ENCODE peak calls at places on chromosomes 4 and X, in ten cellular contexts. One of them, this sample, is unnamed.
A peak's percentile ranks its signal among the peaks of the same experiment; 100 is the strongest.

GRCh38 chr4:10007772-10008171 is 13.5 kb downstream of the SLC2A9 start:
- DNase-seq in CD8-positive, alpha-beta T cell: no peak
- DNase-seq in transverse colon: no peak
- DNase-seq in prostate gland: no peak
- DNase-seq in DND-41: no peak
- DNase-seq in stomach: no peak
- DNase-seq in colonic mucosa: no peak
- DNase-seq in endothelial cell of umbilical vein: no peak
- DNase-seq in right lobe of liver: no peak
- DNase-seq in lower lobe of right lung: no peak
- DNase-seq in this sample: no peak

GRCh38 chrX:13203281-13203680 is 116.6 kb downstream of the ATXN3L start:
- DNase-seq in stomach: no peak
- DNase-seq in CD8-positive, alpha-beta T cell: no peak
- DNase-seq in transverse colon: no peak
- DNase-seq in colonic mucosa: no peak
- DNase-seq in right lobe of liver: no peak
- DNase-seq in DND-41: no peak
- DNase-seq in endothelial cell of umbilical vein: peak; percentile 49
- DNase-seq in prostate gland: no peak
- DNase-seq in lower lobe of right lung: no peak
- DNase-seq in this sample: no peak

GRCh38 chr4:1201851-1202525 is 29.6 kb upstream of the SPON2 start:
- DNase-seq in stomach: peak; percentile 73
- DNase-seq in DND-41: peak; percentile 89
- DNase-seq in CD8-positive, alpha-beta T cell: peak; percentile 66
- DNase-seq in right lobe of liver: peak; percentile 57
- DNase-seq in transverse colon: peak; percentile 83
- DNase-seq in endothelial cell of umbilical vein: no peak
- DNase-seq in colonic mucosa: peak; percentile 53
- DNase-seq in lower lobe of right lung: peak; percentile 68
- DNase-seq in prostate gland: no peak
- DNase-seq in this sample: peak; percentile 67

GRCh38 chr4:64465263-64465662 is 56.0 kb upstream of the TECRL start:
- DNase-seq in prostate gland: peak; percentile 52
- DNase-seq in colonic mucosa: no peak
- DNase-seq in lower lobe of right lung: no peak
- DNase-seq in DND-41: no peak
- DNase-seq in stomach: no peak
- DNase-seq in CD8-positive, alpha-beta T cell: no peak
- DNase-seq in transverse colon: no peak
- DNase-seq in endothelial cell of umbilical vein: peak; percentile 1
- DNase-seq in right lobe of liver: no peak
- DNase-seq in this sample: no peak

GRCh38 chr4:151934766-151935165 is 174.0 kb upstream of the GATB start:
- DNase-seq in right lobe of liver: no peak
- DNase-seq in prostate gland: no peak
- DNase-seq in endothelial cell of umbilical vein: no peak
- DNase-seq in lower lobe of right lung: no peak
- DNase-seq in CD8-positive, alpha-beta T cell: no peak
- DNase-seq in DND-41: no peak
- DNase-seq in colonic mucosa: no peak
- DNase-seq in transverse colon: no peak
- DNase-seq in stomach: no peak
- DNase-seq in this sample: no peak

GRCh38 chr4:112086036-112086434 is 59.2 kb upstream of the FAM241A start:
- DNase-seq in right lobe of liver: no peak
- DNase-seq in transverse colon: no peak
- DNase-seq in prostate gland: no peak
- DNase-seq in endothelial cell of umbilical vein: peak; percentile 9
- DNase-seq in DND-41: no peak
- DNase-seq in lower lobe of right lung: no peak
- DNase-seq in CD8-positive, alpha-beta T cell: no peak
- DNase-seq in stomach: no peak
- DNase-seq in colonic mucosa: no peak
- DNase-seq in this sample: no peak

GRCh38 chr4:76177709-76178108 is 29.5 kb upstream of the NUP54 start:
- DNase-seq in DND-41: no peak
- DNase-seq in colonic mucosa: no peak
- DNase-seq in prostate gland: no peak
- DNase-seq in lower lobe of right lung: no peak
- DNase-seq in right lobe of liver: no peak
- DNase-seq in endothelial cell of umbilical vein: no peak
- DNase-seq in stomach: no peak
- DNase-seq in CD8-positive, alpha-beta T cell: no peak
- DNase-seq in transverse colon: no peak
- DNase-seq in this sample: no peak

GRCh38 chr4:159175165-159175988 is 72.5 kb downstream of the RAPGEF2 start:
- DNase-seq in endothelial cell of umbilical vein: peak; percentile 93
- DNase-seq in lower lobe of right lung: peak; percentile 51
- DNase-seq in colonic mucosa: peak; percentile 70
- DNase-seq in CD8-positive, alpha-beta T cell: peak; percentile 5
- DNase-seq in prostate gland: peak; percentile 73
- DNase-seq in right lobe of liver: peak; percentile 46
- DNase-seq in DND-41: peak; percentile 59
- DNase-seq in transverse colon: peak; percentile 62
- DNase-seq in stomach: peak; percentile 53
- DNase-seq in this sample: no peak

GRCh38 chrX:72124540-72125201 is 7.0 kb downstream of the RTL5 start:
- DNase-seq in transverse colon: no peak
- DNase-seq in lower lobe of right lung: no peak
- DNase-seq in stomach: no peak
- DNase-seq in right lobe of liver: no peak
- DNase-seq in DND-41: no peak
- DNase-seq in colonic mucosa: no peak
- DNase-seq in endothelial cell of umbilical vein: no peak
- DNase-seq in prostate gland: no peak
- DNase-seq in CD8-positive, alpha-beta T cell: no peak
- DNase-seq in this sample: no peak

GRCh38 chrX:72126539-72127140 is 5.1 kb downstream of the RTL5 start:
- DNase-seq in lower lobe of right lung: peak; percentile 79
- DNase-seq in endothelial cell of umbilical vein: peak; percentile 86
- DNase-seq in DND-41: peak; percentile 72
- DNase-seq in prostate gland: peak; percentile 77
- DNase-seq in CD8-positive, alpha-beta T cell: peak; percentile 64
- DNase-seq in stomach: peak; percentile 88
- DNase-seq in colonic mucosa: peak; percentile 88
- DNase-seq in right lobe of liver: peak; percentile 85
- DNase-seq in transverse colon: peak; percentile 87
- DNase-seq in this sample: peak; percentile 84

GRCh38 chrX:72127332-72127731 is 4.4 kb downstream of the RTL5 start:
- DNase-seq in right lobe of liver: no peak
- DNase-seq in prostate gland: no peak
- DNase-seq in colonic mucosa: no peak
- DNase-seq in stomach: no peak
- DNase-seq in DND-41: no peak
- DNase-seq in transverse colon: no peak
- DNase-seq in lower lobe of right lung: no peak
- DNase-seq in endothelial cell of umbilical vein: peak; percentile 16
- DNase-seq in CD8-positive, alpha-beta T cell: no peak
- DNase-seq in this sample: no peak

GRCh38 chrX:72126048-72126415 is 5.7 kb downstream of the RTL5 start:
- DNase-seq in transverse colon: no peak
- DNase-seq in lower lobe of right lung: no peak
- DNase-seq in endothelial cell of umbilical vein: peak; percentile 44
- DNase-seq in CD8-positive, alpha-beta T cell: no peak
- DNase-seq in right lobe of liver: no peak
- DNase-seq in DND-41: no peak
- DNase-seq in stomach: no peak
- DNase-seq in colonic mucosa: no peak
- DNase-seq in prostate gland: no peak
- DNase-seq in this sample: no peak

GRCh38 chrX:72125331-72126047 is 6.2 kb downstream of the RTL5 start:
- DNase-seq in stomach: no peak
- DNase-seq in CD8-positive, alpha-beta T cell: no peak
- DNase-seq in colonic mucosa: no peak
- DNase-seq in lower lobe of right lung: no peak
- DNase-seq in endothelial cell of umbilical vein: peak; percentile 10
- DNase-seq in transverse colon: no peak
- DNase-seq in DND-41: no peak
- DNase-seq in prostate gland: no peak
- DNase-seq in right lobe of liver: no peak
- DNase-seq in this sample: no peak
- TF ChIP-seq CTCF in stomach: no peak
- TF ChIP-seq CTCF in CD8-positive, alpha-beta T cell: no peak
- TF ChIP-seq CTCF in colonic mucosa: no peak
- TF ChIP-seq CTCF in lower lobe of right lung: no peak
- TF ChIP-seq CTCF in endothelial cell of umbilical vein: no peak
- TF ChIP-seq CTCF in transverse colon: no peak
- TF ChIP-seq CTCF in DND-41: no peak
- TF ChIP-seq CTCF in prostate gland: no peak
- TF ChIP-seq CTCF in right lobe of liver: no peak
- TF ChIP-seq CTCF in this sample: no peak

DNA sequence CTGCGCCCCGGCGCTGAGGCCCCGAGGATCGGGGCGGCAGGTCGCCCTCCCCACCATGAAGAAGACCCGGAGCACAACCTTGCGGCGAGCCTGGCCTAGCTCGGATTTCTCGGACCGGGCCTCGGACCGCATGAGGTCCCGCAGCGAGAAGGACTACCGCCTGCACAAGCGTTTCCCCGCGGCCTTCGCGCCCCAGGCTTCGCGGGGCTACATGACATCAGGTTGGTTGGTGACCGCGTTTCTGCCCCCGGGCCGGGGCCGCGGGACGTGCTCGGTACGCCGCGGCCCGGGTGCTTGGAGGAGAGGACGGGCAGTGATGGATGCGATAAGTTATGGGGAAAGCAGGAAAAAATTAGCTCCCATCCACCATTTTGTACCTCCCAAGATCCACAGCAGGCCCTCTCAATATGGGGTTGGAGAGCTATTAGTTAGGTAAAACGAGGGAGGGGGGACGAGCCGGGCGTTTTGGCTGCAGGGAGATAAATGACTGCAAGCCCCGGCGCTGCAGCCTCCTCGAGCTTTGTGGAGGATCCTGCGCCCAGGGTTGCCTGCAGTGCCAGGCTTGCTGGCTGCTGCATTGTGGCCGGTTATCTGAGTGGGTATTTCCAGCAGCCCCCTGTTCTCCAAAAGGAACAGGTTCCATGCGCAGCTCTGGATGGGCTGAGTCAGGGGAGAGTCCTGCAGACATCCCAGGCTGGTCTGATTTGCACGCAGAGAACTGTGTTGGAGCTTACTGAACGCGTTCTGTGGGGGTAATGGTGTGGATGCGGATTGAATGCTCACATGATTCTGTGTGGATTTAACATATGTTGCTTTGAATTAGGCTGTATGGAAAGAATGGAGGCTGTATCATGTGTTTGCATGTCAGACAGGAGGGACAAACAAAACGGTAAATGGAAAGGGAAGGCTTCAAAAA is 1.9 kb downstream of the STOX2 start:
- DNase-seq in right lobe of liver: peak; percentile 28
- DNase-seq in colonic mucosa: no peak
- DNase-seq in DND-41: no peak
- DNase-seq in endothelial cell of umbilical vein: no peak
- DNase-seq in transverse colon: no peak
- DNase-seq in prostate gland: no peak
- DNase-seq in lower lobe of right lung: no peak
- DNase-seq in stomach: no peak
- DNase-seq in CD8-positive, alpha-beta T cell: no peak
- DNase-seq in this sample: no peak
- H3K4me3 ChIP-seq in right lobe of liver: peak overlapping the region; percentile 77
- H3K4me3 ChIP-seq in colonic mucosa: peak overlapping the region; percentile 52
- H3K4me3 ChIP-seq in DND-41: no peak overlapping the region
- H3K4me3 ChIP-seq in endothelial cell of umbilical vein: no peak overlapping the region
- H3K4me3 ChIP-seq in transverse colon: peak overlapping the region; percentile 38
- H3K4me3 ChIP-seq in prostate gland: peak overlapping the region; percentile 49
- H3K4me3 ChIP-seq in lower lobe of right lung: peak overlapping the region; percentile 68
- H3K4me3 ChIP-seq in stomach: peak overlapping the region; percentile 85
- H3K4me3 ChIP-seq in CD8-positive, alpha-beta T cell: no peak overlapping the region
- H3K4me3 ChIP-seq in this sample: peak overlapping the region; percentile 9

GRCh38 chr4:83364312-83364711 is 29.7 kb upstream of the HPSE start:
- DNase-seq in endothelial cell of umbilical vein: no peak
- DNase-seq in stomach: no peak
- DNase-seq in right lobe of liver: no peak
- DNase-seq in lower lobe of right lung: no peak
- DNase-seq in CD8-positive, alpha-beta T cell: no peak
- DNase-seq in transverse colon: no peak
- DNase-seq in DND-41: no peak
- DNase-seq in colonic mucosa: no peak
- DNase-seq in prostate gland: no peak
- DNase-seq in this sample: no peak

GRCh38 chr4:83361416-83362196 is 27.0 kb upstream of the HPSE start:
- DNase-seq in prostate gland: no peak
- DNase-seq in lower lobe of right lung: no peak
- DNase-seq in CD8-positive, alpha-beta T cell: no peak
- DNase-seq in DND-41: no peak
- DNase-seq in endothelial cell of umbilical vein: no peak
- DNase-seq in stomach: no peak
- DNase-seq in colonic mucosa: no peak
- DNase-seq in transverse colon: no peak
- DNase-seq in right lobe of liver: no peak
- DNase-seq in this sample: no peak

GRCh38 chr4:83358410-83358809 is 23.8 kb upstream of the HPSE start:
- DNase-seq in CD8-positive, alpha-beta T cell: no peak
- DNase-seq in lower lobe of right lung: no peak
- DNase-seq in colonic mucosa: no peak
- DNase-seq in endothelial cell of umbilical vein: peak; percentile 53
- DNase-seq in right lobe of liver: no peak
- DNase-seq in prostate gland: no peak
- DNase-seq in DND-41: no peak
- DNase-seq in transverse colon: no peak
- DNase-seq in stomach: no peak
- DNase-seq in this sample: no peak

GRCh38 chr4:83360018-83360417 is 25.4 kb upstream of the HPSE start:
- DNase-seq in transverse colon: no peak
- DNase-seq in right lobe of liver: no peak
- DNase-seq in CD8-positive, alpha-beta T cell: no peak
- DNase-seq in endothelial cell of umbilical vein: no peak
- DNase-seq in colonic mucosa: no peak
- DNase-seq in DND-41: no peak
- DNase-seq in stomach: no peak
- DNase-seq in lower lobe of right lung: no peak
- DNase-seq in prostate gland: no peak
- DNase-seq in this sample: no peak

DNA sequence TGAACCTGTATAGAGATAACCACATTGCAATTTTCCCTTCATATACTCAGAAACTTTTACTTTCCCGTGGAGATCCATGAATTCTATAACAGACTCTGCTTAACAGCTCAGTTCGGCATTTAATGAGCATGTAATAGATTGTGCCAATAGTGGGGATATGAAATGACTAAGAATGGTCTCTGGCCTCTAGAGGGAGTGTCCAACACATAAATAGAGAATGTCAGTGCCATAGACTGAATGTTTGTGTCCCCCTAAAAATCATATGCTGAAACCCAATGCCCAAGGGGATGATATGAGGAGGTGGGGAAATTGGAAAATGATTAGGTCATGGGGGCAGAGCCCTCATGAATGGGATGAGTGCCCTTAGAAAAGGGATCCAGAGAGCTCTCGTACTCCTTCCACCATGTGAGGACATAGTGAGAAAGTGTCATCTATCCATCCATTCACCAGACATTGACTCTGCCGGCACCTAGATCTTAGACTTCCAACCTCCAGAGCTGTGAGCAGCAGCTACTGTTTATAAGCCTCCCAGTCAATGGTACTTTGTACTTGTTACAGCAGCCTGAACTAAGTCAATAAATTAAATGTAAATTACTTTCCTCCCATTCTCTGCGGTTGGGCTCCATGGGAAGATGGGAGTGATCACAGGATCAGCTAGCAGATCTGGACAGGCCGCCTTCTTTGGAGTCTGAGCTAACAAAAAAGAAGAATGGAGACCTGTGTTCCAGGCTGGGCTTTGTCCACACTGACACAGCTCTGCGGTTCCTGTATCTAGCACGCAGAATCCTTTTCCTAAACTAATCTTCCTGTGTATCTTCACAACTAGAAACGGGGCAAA is 28.1 kb upstream of the HPSE start:
- DNase-seq in lower lobe of right lung: no peak
- DNase-seq in endothelial cell of umbilical vein: peak; percentile 61
- DNase-seq in right lobe of liver: no peak
- DNase-seq in transverse colon: peak; percentile 19
- DNase-seq in CD8-positive, alpha-beta T cell: no peak
- DNase-seq in DND-41: no peak
- DNase-seq in stomach: no peak
- DNase-seq in colonic mucosa: peak; percentile 48
- DNase-seq in prostate gland: peak; percentile 70
- DNase-seq in this sample: no peak
- H3K4me1 ChIP-seq in lower lobe of right lung: no peaks in the 10 kb centered on the region
- H3K4me1 ChIP-seq in endothelial cell of umbilical vein: peaks cover 13% of the 10 kb centered on the region
- H3K4me1 ChIP-seq in right lobe of liver: peaks cover 3% of the 10 kb centered on the region
- H3K4me1 ChIP-seq in transverse colon: peaks cover 4% of the 10 kb centered on the region
- H3K4me1 ChIP-seq in CD8-positive, alpha-beta T cell: no peaks in the 10 kb centered on the region
- H3K4me1 ChIP-seq in DND-41: no peaks in the 10 kb centered on the region
- H3K4me1 ChIP-seq in stomach: peaks cover 1% of the 10 kb centered on the region
- H3K4me1 ChIP-seq in colonic mucosa: no peaks in the 10 kb centered on the region
- H3K4me1 ChIP-seq in prostate gland: no peaks in the 10 kb centered on the region
- H3K4me1 ChIP-seq in this sample: peaks cover 3% of the 10 kb centered on the region

DNA sequence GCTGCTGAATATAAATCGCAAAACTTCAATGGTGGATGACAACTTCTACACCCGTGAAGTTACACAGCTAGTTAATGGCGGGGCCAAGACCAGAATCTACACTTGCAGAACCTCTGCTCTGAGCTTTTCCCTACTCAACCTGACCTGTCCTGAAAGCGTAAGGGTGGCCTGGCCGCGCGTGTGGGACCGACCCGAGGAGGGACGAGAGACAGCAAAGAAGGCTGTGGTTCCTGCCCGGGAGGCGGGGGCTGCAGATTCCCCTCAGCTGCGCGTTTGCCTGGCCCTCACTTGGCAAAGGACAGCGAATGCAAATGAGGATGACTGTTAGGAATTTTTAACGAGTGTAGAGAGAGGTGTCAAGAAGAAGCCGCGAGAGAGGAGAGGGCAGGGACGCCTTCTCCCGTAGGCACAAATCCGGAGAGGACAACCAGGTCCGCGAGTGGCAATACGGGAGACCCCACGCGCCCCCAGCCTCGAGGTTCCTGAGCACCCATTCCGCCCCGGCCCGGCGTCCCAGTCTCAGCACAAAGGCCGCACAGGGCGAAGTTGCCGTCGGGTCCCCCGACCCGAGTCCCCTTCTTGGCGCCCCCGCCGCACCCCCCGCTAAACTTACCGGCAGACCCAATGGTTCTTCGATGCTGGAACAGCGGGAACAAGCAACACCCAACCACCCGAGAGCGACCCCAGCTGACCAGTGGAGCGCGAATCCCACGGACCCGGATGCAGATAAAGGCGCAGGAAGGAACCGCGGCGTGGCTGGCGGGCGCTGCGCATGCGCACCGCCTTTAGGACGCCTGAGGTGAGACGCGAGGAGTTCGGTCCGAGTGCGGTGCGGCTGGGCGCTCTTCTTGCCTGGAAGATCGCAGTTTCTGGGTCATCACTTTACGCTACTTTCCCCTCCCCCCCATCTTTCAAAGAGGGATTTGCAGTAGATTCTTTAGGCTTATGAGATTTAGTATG is at the start of gene GNPDA2:
- DNase-seq in CD8-positive, alpha-beta T cell: peak; percentile 52
- DNase-seq in colonic mucosa: peak; percentile 92
- DNase-seq in lower lobe of right lung: peak; percentile 94
- DNase-seq in right lobe of liver: peak; percentile 90
- DNase-seq in stomach: peak; percentile 91
- DNase-seq in endothelial cell of umbilical vein: peak; percentile 92
- DNase-seq in DND-41: peak; percentile 84
- DNase-seq in transverse colon: peak; percentile 90
- DNase-seq in prostate gland: peak; percentile 84
- DNase-seq in this sample: peak; percentile 89
- TF ChIP-seq CTCF in CD8-positive, alpha-beta T cell: no peak
- TF ChIP-seq CTCF in colonic mucosa: no peak
- TF ChIP-seq CTCF in lower lobe of right lung: peak; percentile 23
- TF ChIP-seq CTCF in right lobe of liver: no peak
- TF ChIP-seq CTCF in stomach: peak; percentile 8
- TF ChIP-seq CTCF in endothelial cell of umbilical vein: peak; percentile 43
- TF ChIP-seq CTCF in DND-41: peak; percentile 39
- TF ChIP-seq CTCF in transverse colon: no peak
- TF ChIP-seq CTCF in prostate gland: no peak
- TF ChIP-seq CTCF in this sample: no peak

This sample was measured in mucosa of descending colon.